ENCODE peak calls at places on chromosome 12, in ten cellular contexts. G, F, W, Y, T, N, V, S, Z and J are unnamed samples.

GRCh38 chr12:52079576-52080402 is at the start of gene SMIM41:
- DNase-seq in S (no peak), Y (no peak), W (no peak), G (no peak), N (no peak), T (no peak), F (peak), V (no peak), Z (no peak), J (no peak)

GRCh38 chr12:92987846-92988621 is 58.9 kb upstream of the EEA1 start:
- DNase-seq in S (no peak), N (peak), Y (peak), T (no peak), V (no peak), Z (peak), G (peak), W (peak), F (no peak), J (peak)

GRCh38 chr12:2551097-2551496 is 243.7 kb upstream of the FKBP4 start:
- DNase-seq in T (no peak), Z (no peak), S (no peak), N (no peak), F (no peak), Y (no peak), G (no peak), V (no peak), W (no peak), J (no peak)

GRCh38 chr12:49260165-49260564 is 4.7 kb upstream of the TUBA1C start:
- DNase-seq in Y (peak), W (no peak), N (no peak), T (no peak), G (no peak), Z (no peak), F (peak), V (no peak), S (peak), J (no peak)

GRCh38 chr12:54138219-54138618 is 50.6 kb downstream of the SMUG1 start:
- DNase-seq in Z (no peak), V (no peak), N (no peak), F (no peak), S (no peak), Y (no peak), W (no peak), G (peak), T (no peak), J (no peak)

GRCh38 chr12:45658066-45658465 is 71.4 kb upstream of the ARID2 start:
- DNase-seq in V (no peak), Z (no peak), W (no peak), F (no peak), S (no peak), N (no peak), G (no peak), Y (no peak), T (no peak), J (no peak)

GRCh38 chr12:4987076-4987775 is 56.5 kb upstream of the KCNA5 start:
- DNase-seq in Z (no peak), G (no peak), N (no peak), V (no peak), T (no peak), W (no peak), F (no peak), Y (no peak), S (peak), J (no peak)

GRCh38 chr12:94074970-94075695 is 73.2 kb upstream of the PLXNC1 start:
- DNase-seq in W (no peak), T (peak), F (peak), N (peak), Z (peak), V (peak), S (peak), Y (peak), G (peak), J (no peak)

GRCh38 chr12:18828987-18829386 is 91.1 kb downstream of the CAPZA3 start:
- DNase-seq in Z (no peak), T (no peak), S (no peak), V (no peak), W (no peak), F (no peak), N (no peak), G (no peak), Y (no peak), J (no peak)

GRCh38 chr12:15532364-15532977 is 210.2 kb downstream of the PTPRO start:
- DNase-seq in Y (peak), T (no peak), V (peak), F (peak), G (peak), W (peak), N (no peak), Z (no peak), S (peak), J (no peak)

GRCh38 chr12:111546758-111547383 is 52.2 kb downstream of the ATXN2 start:
- DNase-seq in W (no peak), V (no peak), F (peak), S (peak), T (no peak), Y (peak), Z (no peak), N (no peak), G (peak), J (no peak)

GRCh38 chr12:92899388-92900001 is 29.6 kb downstream of the EEA1 start:
- DNase-seq in W (no peak), G (no peak), S (peak), N (peak), T (peak), F (peak), Y (peak), V (peak), Z (peak), J (peak)

GRCh38 chr12:109952873-109953272 is 43.3 kb downstream of the GIT2 start:
- DNase-seq in W (no peak), S (no peak), F (no peak), Z (no peak), N (peak), V (no peak), G (no peak), T (no peak), Y (no peak), J (no peak)

GRCh38 chr12:1880876-1881275 is 37.6 kb downstream of the CACNA2D4 start:
- DNase-seq in F (no peak), N (no peak), S (no peak), Z (no peak), G (no peak), T (no peak), V (no peak), W (no peak), Y (no peak), J (no peak)

GRCh38 chr12:64655141-64655540 is 44.8 kb downstream of the RASSF3 start:
- DNase-seq in Y (no peak), S (no peak), F (no peak), T (no peak), G (no peak), Z (no peak), N (no peak), V (no peak), W (no peak), J (no peak)

DNA sequence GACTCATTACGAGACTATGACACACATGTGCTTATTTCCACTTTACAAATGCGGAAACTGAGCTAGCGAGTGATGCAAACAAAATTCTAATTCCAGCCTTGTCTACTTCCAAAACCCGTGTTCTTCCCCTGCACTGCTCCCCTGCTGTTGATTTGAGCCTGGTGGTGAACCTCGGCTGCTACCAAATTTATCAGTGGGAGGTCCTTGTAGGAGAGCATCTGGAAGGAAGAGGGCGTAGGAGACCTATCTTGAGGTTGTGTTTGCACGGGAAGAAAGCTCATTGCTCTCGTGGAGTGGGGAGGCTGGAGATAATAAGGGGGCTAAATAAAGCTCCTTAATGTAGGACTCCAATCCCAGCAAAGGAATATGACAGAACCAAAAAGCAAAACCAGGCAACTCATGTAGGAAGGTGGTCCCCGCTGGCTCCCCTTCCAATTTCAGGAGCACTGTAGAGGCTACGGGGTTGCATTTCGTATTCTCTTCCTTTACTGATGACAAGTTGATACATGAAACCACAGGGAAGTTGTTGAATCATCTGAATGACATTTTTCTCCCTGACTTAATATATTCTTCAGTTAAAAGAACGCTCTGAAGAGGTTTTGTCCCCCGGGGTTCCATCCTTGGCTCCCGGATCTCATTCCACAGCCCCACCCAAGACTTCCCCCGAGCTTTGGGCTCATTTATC is 52.6 kb downstream of the FZD10 start:
- DNase-seq in W (no peak), N (no peak), F (no peak), T (no peak), V (no peak), Z (no peak), S (no peak), G (no peak), Y (no peak), J (no peak)
- TF ChIP-seq CTCF in W (no peak), N (no peak), F (no peak), T (no peak), V (no peak), Z (no peak), S (no peak), G (no peak), Y (no peak), J (no peak)

GRCh38 chr12:106364261-106364660 is 6.7 kb downstream of the POLR3B start:
- DNase-seq in V (no peak), F (no peak), W (no peak), Y (no peak), N (no peak), S (no peak), T (no peak), Z (no peak), G (no peak), J (no peak)
- TF ChIP-seq CTCF in V (no peak), F (no peak), W (no peak), Y (no peak), N (no peak), S (no peak), T (no peak), Z (no peak), G (no peak), J (no peak)

GRCh38 chr12:47048541-47048940 is 30.9 kb upstream of the PCED1B start:
- DNase-seq in W (no peak), Y (no peak), S (no peak), N (no peak), T (no peak), F (no peak), V (no peak), Z (no peak), G (no peak), J (no peak)
- TF ChIP-seq CTCF in W (no peak), Y (no peak), S (no peak), N (no peak), T (no peak), F (no peak), V (no peak), Z (no peak), G (no peak), J (no peak)

DNA sequence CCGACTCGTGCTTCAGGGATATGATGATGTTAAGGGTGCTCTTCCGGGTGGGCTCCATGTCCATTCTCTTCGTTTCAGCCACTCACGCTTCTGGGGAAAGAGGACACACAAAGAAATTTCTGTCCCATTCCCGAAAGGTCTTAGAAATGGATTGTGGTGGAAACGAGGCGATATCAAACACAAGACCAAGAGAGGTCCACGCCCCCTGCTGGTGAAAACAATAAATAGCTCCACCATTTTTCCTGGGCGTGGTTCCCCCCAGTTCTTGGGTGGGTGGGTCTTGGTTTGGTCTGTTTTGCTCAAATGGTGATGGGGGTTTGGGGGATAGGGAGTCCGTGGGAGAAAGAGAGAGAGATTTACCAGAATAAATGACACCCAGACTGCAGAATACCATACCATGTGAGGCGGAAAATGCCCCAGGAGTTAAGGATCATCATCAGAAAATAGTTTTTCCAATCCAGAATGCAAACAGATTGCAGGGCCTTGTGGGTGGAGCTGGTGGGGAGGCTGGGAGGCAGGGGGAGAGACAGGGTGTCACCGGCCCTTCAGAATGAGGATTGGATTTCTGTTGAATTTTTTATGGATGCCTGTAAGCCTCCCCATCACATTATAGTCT is 55.6 kb downstream of the SRRM4 start:
- DNase-seq in G (peak), Z (peak), N (no peak), F (no peak), S (no peak), W (peak), T (peak), Y (peak), V (peak), J (peak)
- TF ChIP-seq CTCF in G (peak), Z (peak), N (peak), F (peak), S (peak), W (peak), T (peak), Y (peak), V (peak), J (no peak)

DNA sequence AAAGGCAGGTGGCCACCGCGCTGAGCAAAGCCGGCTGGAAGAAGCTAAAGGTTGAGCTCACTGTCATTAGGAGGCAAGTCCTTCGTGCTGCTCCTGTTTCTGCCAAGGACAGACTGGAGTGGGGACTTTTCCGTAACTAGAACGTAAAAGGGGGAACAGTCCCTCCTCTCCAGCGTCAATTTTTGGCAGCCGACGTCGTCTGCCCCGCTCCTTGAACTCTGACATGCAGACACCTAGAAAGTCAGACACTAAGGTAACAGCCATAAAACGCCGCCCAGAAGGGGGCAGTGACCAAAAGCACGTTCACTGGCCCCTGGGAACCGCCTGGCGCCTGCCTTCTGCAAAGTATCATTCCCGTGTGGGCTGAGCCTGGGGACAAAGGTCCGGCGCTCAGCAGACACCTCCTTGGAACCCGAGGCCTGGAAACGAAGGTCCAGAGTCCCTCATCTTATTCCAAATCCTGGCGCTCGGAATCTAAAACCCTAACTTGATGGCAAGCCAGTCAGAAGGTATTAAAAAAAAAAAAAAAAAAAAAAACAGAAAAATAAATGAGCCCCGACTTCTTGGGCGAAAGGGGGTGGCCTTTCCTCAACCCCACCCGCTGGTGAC is 1.1 kb upstream of the LRP1 start:
- DNase-seq in W (peak), Y (no peak), G (peak), S (no peak), V (peak), T (peak), Z (peak), N (peak), F (peak), J (peak)
- TF ChIP-seq CTCF in W (peak), Y (peak), G (peak), S (peak), V (peak), T (peak), Z (peak), N (peak), F (no peak), J (no peak)

GRCh38 chr12:77686760-77687159 is 143.9 kb upstream of the NAV3 start:
- DNase-seq in Y (peak), V (no peak), W (no peak), T (no peak), F (peak), N (no peak), G (no peak), S (peak), Z (no peak), J (no peak)
- TF ChIP-seq CTCF in Y (peak), V (no peak), W (no peak), T (no peak), F (peak), N (no peak), G (no peak), S (peak), Z (no peak), J (no peak)